ENCODE peak calls at places on chromosome 15, in five cellular contexts. J is SK-N-SH, D is K562, Y is H1, S is HepG2. C is an unnamed sample.

GRCh38 chr15:77738441-77739437 is 106.0 kb upstream of the LINGO1 start:
- DNase-seq in J (no peak), S (no peak), Y (no peak), D (no peak), C (no peak)

GRCh38 chr15:55372701-55373440 is 35.3 kb downstream of the CCPG1 start:
- DNase-seq in J (no peak), Y (no peak), D (no peak), S (no peak), C (peak; percentile 24)

GRCh38 chr15:67084561-67084960 is 19.2 kb downstream of the SMAD3 start:
- DNase-seq in J (no peak), D (no peak), Y (no peak), S (no peak), C (no peak)

GRCh38 chr15:90047956-90048575 is 46.9 kb downstream of the ZNF710 start:
- DNase-seq in J (no peak), D (no peak), Y (no peak), S (no peak), C (no peak)

GRCh38 chr15:79901958-79902357 is 5.1 kb upstream of the MTHFS start:
- DNase-seq in S (no peak), D (no peak), Y (no peak), J (no peak), C (peak; percentile 90)

GRCh38 chr15:61141497-61142125 is 87.5 kb downstream of the RORA start:
- DNase-seq in Y (no peak), D (no peak), J (no peak), S (no peak), C (no peak)

GRCh38 chr15:40439461-40440299 is 1.1 kb upstream of the BAHD1 start:
- DNase-seq in D (peak; percentile 89), J (peak; percentile 71), Y (peak; percentile 68), S (peak; percentile 34), C (no peak)

GRCh38 chr15:101043911-101044624 is 124.9 kb downstream of the LRRK1 start:
- DNase-seq in J (no peak), S (no peak), D (no peak), Y (no peak), C (no peak)

GRCh38 chr15:71392821-71393220 is 277.6 kb downstream of the THSD4 start:
- DNase-seq in Y (no peak), S (no peak), D (no peak), J (no peak), C (no peak)

GRCh38 chr15:80619677-80620076 is 75.4 kb upstream of the ABHD17C start:
- DNase-seq in S (peak; percentile 13), Y (no peak), J (no peak), D (no peak), C (no peak)

GRCh38 chr15:70318996-70319465 is 221.3 kb upstream of the TLE3 start:
- DNase-seq in Y (no peak), J (no peak), S (no peak), D (no peak), C (no peak)

GRCh38 chr15:77702211-77702957 is 69.7 kb upstream of the LINGO1 start:
- DNase-seq in D (peak; percentile 42), Y (peak; percentile 25), J (no peak), S (no peak), C (no peak)

GRCh38 chr15:88089019-88089603 is 167.4 kb downstream of the NTRK3 start:
- DNase-seq in J (no peak), Y (no peak), S (no peak), D (no peak), C (no peak)

GRCh38 chr15:47442366-47442765 is 274.9 kb upstream of the SEMA6D start:
- DNase-seq in J (no peak), Y (no peak), D (no peak), S (no peak), C (no peak)

GRCh38 chr15:26295331-26295730 is 432.2 kb upstream of the ATP10A start:
- DNase-seq in J (no peak), S (no peak), Y (no peak), D (no peak), C (no peak)

GRCh38 chr15:70892002-70892911 is at the start of the genes LRRC49 and THAP10:
- DNase-seq in J (peak; percentile 88), S (peak; percentile 91), Y (peak; percentile 82), D (peak; percentile 21), C (peak; percentile 64)

GRCh38 chr15:72944565-72944964 is 107.7 kb upstream of the NEO1 start:
- DNase-seq in S (no peak), D (no peak), Y (no peak), J (no peak), C (no peak)

GRCh38 chr15:74200394-74200793 is 2.2 kb downstream of the STRA6 start:
- DNase-seq in S (no peak), J (peak; percentile 35), Y (no peak), D (no peak), C (no peak)

GRCh38 chr15:74203914-74204431 is 1.4 kb upstream of the STRA6 start:
- DNase-seq in Y (no peak), S (no peak), J (peak; percentile 82), D (peak; percentile 35), C (no peak)

GRCh38 chr15:74200871-74201419 is 1.6 kb downstream of the STRA6 start:
- DNase-seq in S (no peak), J (peak; percentile 56), D (no peak), Y (no peak), C (no peak)

GRCh38 chr15:74201656-74202420 is 749 bp downstream of the STRA6 start:
- DNase-seq in S (no peak), D (no peak), Y (no peak), J (peak; percentile 65), C (no peak)

GRCh38 chr15:74202461-74203401 is at the start of gene STRA6:
- DNase-seq in J (peak; percentile 90), D (peak; percentile 62), Y (peak; percentile 93), S (peak; percentile 45), C (no peak)
- TF ChIP-seq GABPA in J (no peak), D (no peak), Y (no peak), S (no peak), C (no peak)

GRCh38 chr15:64229129-64229724 is 66.4 kb upstream of the PPIB start:
- DNase-seq in Y (no peak), J (no peak), D (no peak), S (no peak), C (no peak)

GRCh38 chr15:64222573-64223361 is 59.9 kb upstream of the PPIB start:
- DNase-seq in Y (no peak), D (peak; percentile 26), S (no peak), J (no peak), C (no peak)

GRCh38 chr15:64225804-64226203 is 63.0 kb upstream of the PPIB start:
- DNase-seq in J (no peak), Y (no peak), D (no peak), S (no peak), C (no peak)

GRCh38 chr15:64224508-64224907 is 61.7 kb upstream of the PPIB start:
- DNase-seq in D (peak; percentile 73), S (peak; percentile 10), J (peak; percentile 28), Y (no peak), C (no peak)
- TF ChIP-seq USF2 in D (no peak), S (no peak), J (no peak), Y (no peak), C (no peak)

GRCh38 chr15:68316061-68316804 is 38.7 kb downstream of the FEM1B start:
- DNase-seq in D (peak; percentile 45), S (no peak), Y (no peak), J (no peak), C (no peak)
- TF ChIP-seq GABPA in D (no peak), S (no peak), Y (no peak), J (no peak), C (no peak)

GRCh38 chr15:83436513-83437158 is 10.5 kb upstream of the SH3GL3 start:
- DNase-seq in S (peak; percentile 7), D (peak; percentile 55), Y (no peak), J (peak; percentile 42), C (no peak)
- TF ChIP-seq USF2 in S (no peak), D (no peak), Y (no peak), J (no peak), C (no peak)

DNA sequence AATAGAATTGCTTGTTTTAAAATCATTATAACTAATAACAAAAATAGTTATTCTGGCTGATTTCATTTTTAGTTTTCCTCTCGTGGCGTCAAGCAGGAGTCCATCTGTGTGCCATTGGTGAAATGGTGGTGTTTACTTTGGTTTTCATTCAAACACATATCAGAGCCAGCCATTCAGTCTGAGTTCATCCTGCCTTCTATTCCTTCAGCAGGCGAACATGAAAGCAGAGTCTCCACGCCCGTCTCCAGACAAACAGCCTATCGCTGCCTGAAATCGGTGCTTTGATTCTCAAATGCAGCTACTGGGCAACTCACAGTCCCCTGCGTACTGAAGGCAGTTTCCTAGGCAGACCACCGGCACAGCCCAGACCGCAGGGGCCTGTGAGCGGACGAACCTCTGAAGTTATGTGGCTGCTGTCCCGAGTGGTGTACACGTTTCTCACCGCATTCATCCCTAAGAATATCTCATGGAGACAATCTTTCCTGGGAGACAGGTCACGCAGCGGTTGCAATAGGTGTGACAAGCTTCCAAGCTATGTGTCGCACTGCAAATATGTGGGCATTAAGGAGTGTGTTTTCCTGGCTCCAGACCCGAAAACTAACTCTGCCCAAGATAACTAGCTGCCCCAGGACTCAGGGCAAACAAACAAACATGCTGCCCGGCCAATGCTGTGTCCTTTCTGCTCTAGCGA is 17.0 kb upstream of the RYR3 start:
- DNase-seq in J (no peak), S (no peak), Y (no peak), D (no peak), C (no peak)
- TF ChIP-seq GABPA in J (no peak), S (no peak), Y (no peak), D (no peak), C (no peak)

DNA sequence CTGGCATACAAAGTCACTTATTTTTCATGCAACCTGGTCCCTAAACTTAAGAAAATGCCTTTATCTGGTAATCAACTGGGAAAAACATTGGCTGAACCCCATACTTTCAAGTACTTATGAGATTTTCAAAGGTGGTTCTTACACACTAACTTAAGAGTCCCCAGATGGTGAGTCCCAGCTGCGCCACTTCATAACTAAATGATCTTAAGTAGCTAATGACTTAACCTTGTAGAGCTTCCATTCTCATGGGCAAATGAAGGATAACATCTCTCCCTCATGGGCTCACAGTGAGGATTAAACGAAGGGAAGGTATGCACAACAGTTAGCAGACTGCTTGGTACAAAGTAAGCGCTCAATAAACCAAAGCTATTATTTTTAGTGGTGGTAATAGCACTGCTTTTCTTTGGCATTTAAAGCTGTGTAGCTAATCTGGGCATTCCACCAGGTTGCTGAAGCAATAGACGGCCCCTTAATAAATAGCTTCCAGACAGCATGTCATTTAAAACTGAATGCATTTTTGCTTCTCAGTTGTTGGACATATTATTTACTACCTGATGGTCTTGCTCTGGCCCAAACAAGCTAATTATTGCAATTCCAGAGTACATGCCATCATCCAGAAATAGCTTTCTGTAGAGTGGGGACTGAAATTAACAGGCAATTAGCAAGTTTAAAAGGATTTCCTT is 55.4 kb downstream of the LIPC start:
- DNase-seq in S (no peak), Y (no peak), D (no peak), J (no peak), C (no peak)
- TF ChIP-seq USF2 in S (no peak), Y (no peak), D (no peak), J (no peak), C (no peak)

GRCh38 chr15:25251700-25252390 is 187.0 kb downstream of the UBE3A start:
- DNase-seq in D (no peak), S (no peak), J (no peak), Y (no peak), C (no peak)
- TF ChIP-seq GABPA in D (no peak), S (no peak), J (no peak), Y (no peak), C (no peak)

C was measured in GM12878.